ENCODE peak calls at places on chromosome 1, in seven cellular contexts. U is bronchial epithelial cell, X is iris pigment epithelial cell, M is AG10803, Q is NCI-H2171 treated with DMSO at 0.1 percent for 48 hours, L is GM13976, D is HS-27A. G is an unnamed sample.

GRCh38 chr1:200877839-200878551 is 5.2 kb downstream of the GPR25 start:
- DNase-seq in U (no peak), X (no peak), M (no peak), Q (no peak), L (no peak), D (no peak), G (no peak)

GRCh38 chr1:110535985-110536384 is 17.0 kb upstream of the KCNA10 start:
- DNase-seq in U (no peak), X (no peak), M (no peak), Q (peak; percentile 34), L (no peak), D (no peak), G (no peak)

GRCh38 chr1:90335566-90335965 is 340.7 kb downstream of the ZNF326 start:
- DNase-seq in U (no peak), X (no peak), M (no peak), Q (no peak), L (no peak), D (no peak), G (peak; percentile 36)

GRCh38 chr1:67465371-67465770 is 35.2 kb upstream of the SERBP1 start:
- DNase-seq in U (no peak), X (peak; percentile 57), M (no peak), Q (no peak), L (no peak), D (no peak), G (no peak)

GRCh38 chr1:92442351-92442750 is 44.4 kb downstream of the GFI1 start:
- DNase-seq in U (no peak), X (no peak), M (no peak), Q (no peak), L (no peak), D (no peak), G (no peak)

GRCh38 chr1:28860332-28861073 is 48.5 kb downstream of the OPRD1 start:
- DNase-seq in U (peak; percentile 78), X (peak; percentile 21), M (no peak), Q (peak; percentile 89), L (no peak), D (no peak), G (peak; percentile 99)

GRCh38 chr1:165875171-165875570 is 47.8 kb downstream of the UCK2 start:
- DNase-seq in U (no peak), X (no peak), M (no peak), Q (no peak), L (no peak), D (no peak), G (no peak)

GRCh38 chr1:37479255-37480124 is 5.1 kb downstream of the ZC3H12A start:
- DNase-seq in U (peak; percentile 97), X (peak; percentile 95), M (peak; percentile 91), Q (peak; percentile 58), L (peak; percentile 95), D (peak; percentile 68), G (peak; percentile 99)

GRCh38 chr1:156153362-156153761 is at the start of gene SEMA4A:
- DNase-seq in U (peak; percentile 87), X (no peak), M (no peak), Q (no peak), L (no peak), D (no peak), G (peak; percentile 53)

GRCh38 chr1:35768350-35769187 is 1.2 kb downstream of the CLSPN start:
- DNase-seq in U (no peak), X (peak; percentile 26), M (no peak), Q (no peak), L (peak; percentile 36), D (no peak), G (no peak)

GRCh38 chr1:71804140-71804539 is 478.2 kb downstream of the NEGR1 start:
- DNase-seq in U (no peak), X (no peak), M (no peak), Q (peak; percentile 24), L (no peak), D (no peak), G (no peak)

GRCh38 chr1:172719066-172719627 is 60.2 kb downstream of the FASLG start:
- DNase-seq in U (peak; percentile 95), X (peak; percentile 39), M (peak; percentile 30), Q (no peak), L (no peak), D (no peak), G (no peak)

GRCh38 chr1:9586147-9586766 is 2.5 kb upstream of the TMEM201 start:
- DNase-seq in U (no peak), X (no peak), M (no peak), Q (no peak), L (no peak), D (no peak), G (no peak)

GRCh38 chr1:2803086-2803930 is 1.8 kb upstream of the TTC34 start:
- DNase-seq in U (no peak), X (no peak), M (no peak), Q (no peak), L (no peak), D (no peak), G (no peak)

GRCh38 chr1:101738475-101738874 is 258.3 kb downstream of the OLFM3 start:
- DNase-seq in U (peak; percentile 77), X (peak; percentile 80), M (peak; percentile 33), Q (no peak), L (no peak), D (peak; percentile 35), G (peak; percentile 5)

GRCh38 chr1:205435904-205436573 is 14.2 kb upstream of the LEMD1 start:
- DNase-seq in U (no peak), X (no peak), M (no peak), Q (no peak), L (no peak), D (no peak), G (no peak)

GRCh38 chr1:220425852-220426251 is 102.1 kb upstream of the MARK1 start:
- DNase-seq in U (no peak), X (no peak), M (no peak), Q (no peak), L (no peak), D (no peak), G (no peak)

GRCh38 chr1:87318056-87318650 is 10.5 kb upstream of the LMO4 start:
- DNase-seq in U (no peak), X (no peak), M (no peak), Q (no peak), L (no peak), D (no peak), G (no peak)

GRCh38 chr1:50271968-50272578 is 151.2 kb downstream of the DMRTA2 start:
- DNase-seq in U (peak; percentile 6), X (peak; percentile 10), M (peak; percentile 13), Q (peak; percentile 7), L (peak; percentile 72), D (no peak), G (peak; percentile 32)

GRCh38 chr1:89719502-89720306 is 86.8 kb downstream of the LRRC8C start:
- DNase-seq in U (peak; percentile 95), X (peak; percentile 35), M (peak; percentile 52), Q (peak; percentile 4), L (peak; percentile 53), D (no peak), G (no peak)

GRCh38 chr1:10104844-10105243 is 72.1 kb downstream of the UBE4B start:
- DNase-seq in U (no peak), X (no peak), M (no peak), Q (no peak), L (no peak), D (no peak), G (no peak)

GRCh38 chr1:167935252-167936067 is 1.0 kb upstream of the DCAF6 start:
- DNase-seq in U (peak; percentile 42), X (peak; percentile 44), M (peak; percentile 37), Q (peak; percentile 64), L (peak; percentile 35), D (peak; percentile 22), G (peak; percentile 63)

GRCh38 chr1:179169616-179170467 is 59.6 kb downstream of the ABL2 start:
- DNase-seq in U (peak; percentile 65), X (peak; percentile 90), M (peak; percentile 88), Q (no peak), L (no peak), D (peak; percentile 57), G (no peak)

GRCh38 chr1:213986925-213987250 is 885 bp upstream of the PROX1 start:
- DNase-seq in U (no peak), X (no peak), M (no peak), Q (no peak), L (no peak), D (no peak), G (no peak)

GRCh38 chr1:75632350-75632949 is 21.5 kb upstream of the SLC44A5 start:
- DNase-seq in U (peak; percentile 40), X (peak; percentile 39), M (peak; percentile 32), Q (peak; percentile 43), L (peak; percentile 17), D (peak; percentile 4), G (peak; percentile 51)

GRCh38 chr1:223133824-223134435 is 9.1 kb downstream of the TLR5 start:
- DNase-seq in U (peak; percentile 92), X (peak; percentile 75), M (peak; percentile 74), Q (peak; percentile 79), L (peak; percentile 90), D (no peak), G (peak; percentile 84)

GRCh38 chr1:226627924-226628623 is 79.5 kb downstream of the STUM start:
- DNase-seq in U (no peak), X (no peak), M (no peak), Q (no peak), L (no peak), D (no peak), G (no peak)

GRCh38 chr1:227897704-227898438 is 49.9 kb downstream of the WNT9A start:
- DNase-seq in U (no peak), X (no peak), M (no peak), Q (no peak), L (no peak), D (no peak), G (no peak)

GRCh38 chr1:114034561-114035303 is 55.5 kb downstream of the OLFML3 start:
- DNase-seq in U (no peak), X (no peak), M (no peak), Q (no peak), L (no peak), D (no peak), G (no peak)

GRCh38 chr1:22045604-22046228 is 6.8 kb upstream of the CDC42 start:
- DNase-seq in U (no peak), X (peak; percentile 50), M (no peak), Q (no peak), L (no peak), D (no peak), G (no peak)

GRCh38 chr1:229024528-229025119 is 246.3 kb upstream of the RAB4A start:
- DNase-seq in U (peak; percentile 82), X (peak; percentile 91), M (peak; percentile 84), Q (no peak), L (no peak), D (no peak), G (peak; percentile 81)

GRCh38 chr1:238681451-238681850 is 704.9 kb upstream of the CHRM3 start:
- DNase-seq in U (no peak), X (peak; percentile 67), M (peak; percentile 35), Q (no peak), L (no peak), D (peak; percentile 70), G (no peak)

GRCh38 chr1:65108025-65108692 is 39.8 kb upstream of the AK4 start:
- DNase-seq in U (no peak), X (no peak), M (no peak), Q (no peak), L (no peak), D (no peak), G (no peak)

GRCh38 chr1:65198095-65198494 is 50.1 kb downstream of the AK4 start:
- DNase-seq in U (no peak), X (no peak), M (peak; percentile 40), Q (no peak), L (no peak), D (no peak), G (no peak)

GRCh38 chr1:33176887-33177286 is 5.0 kb downstream of the TRIM62 start:
- DNase-seq in U (no peak), X (no peak), M (no peak), Q (no peak), L (no peak), D (no peak), G (no peak)

GRCh38 chr1:156101880-156102279 is 12.6 kb upstream of the LMNA start:
- DNase-seq in U (no peak), X (no peak), M (no peak), Q (no peak), L (no peak), D (no peak), G (no peak)